ENCODE peak calls at places on chromosomes 11 and 22, in four cellular contexts. O is A549, Q is H1, B is heart left ventricle. T is an unnamed sample.
A peak's percentile ranks its signal among the peaks of the same experiment; 100 is the strongest.

GRCh38 chr11:122741613-122742012 is 86.1 kb downstream of the UBASH3B start:
- DNase-seq in O (no peak), Q (no peak), B (peak; percentile 41), T (peak; percentile 84)

GRCh38 chr22:28111501-28111900 is 192.4 kb upstream of the PITPNB start:
- DNase-seq in O (no peak), Q (no peak), B (no peak), T (no peak)

GRCh38 chr11:77557553-77557952 is 32.2 kb upstream of the AQP11 start:
- DNase-seq in O (peak; percentile 61), Q (peak; percentile 19), B (no peak), T (peak; percentile 52)

GRCh38 chr11:57160665-57161064 is 21.1 kb upstream of the LRRC55 start:
- DNase-seq in O (no peak), Q (no peak), B (no peak), T (no peak)

GRCh38 chr11:96061730-96062524 is 138.0 kb upstream of the MTMR2 start:
- DNase-seq in O (no peak), Q (no peak), B (no peak), T (no peak)

GRCh38 chr11:117328414-117329010 is 858 bp downstream of the CEP164 start:
- DNase-seq in O (no peak), Q (no peak), B (peak; percentile 49), T (peak; percentile 53)

GRCh38 chr22:23404689-23405365 is 175.3 kb downstream of the IGLL1 start:
- DNase-seq in O (no peak), Q (no peak), B (peak; percentile 47), T (no peak)

GRCh38 chr22:45083659-45084305 is 74.0 kb upstream of the PHF21B start:
- DNase-seq in O (peak; percentile 18), Q (no peak), B (no peak), T (no peak)

GRCh38 chr11:3121931-3122774 is 43.0 kb downstream of the OSBPL5 start:
- DNase-seq in O (no peak), Q (no peak), B (peak; percentile 20), T (no peak)

GRCh38 chr11:93822359-93822758 is 28.1 kb downstream of the VSTM5 start:
- DNase-seq in O (no peak), Q (no peak), B (no peak), T (no peak)

GRCh38 chr11:106281455-106282173 is 204.2 kb downstream of the AASDHPPT start:
- DNase-seq in O (peak; percentile 34), Q (no peak), B (no peak), T (no peak)

GRCh38 chr11:132231656-132232173 is 861.3 kb downstream of the NTM start:
- DNase-seq in O (no peak), Q (no peak), B (no peak), T (no peak)

GRCh38 chr22:30806391-30806861 is 111.8 kb downstream of the OSBP2 start:
- DNase-seq in O (peak; percentile 57), Q (no peak), B (no peak), T (peak; percentile 74)

GRCh38 chr22:24128631-24129601 is 52.4 kb upstream of the SUSD2 start:
- DNase-seq in O (no peak), Q (no peak), B (no peak), T (no peak)

GRCh38 chr22:24230911-24231656 is 13.8 kb downstream of the GGT5 start:
- DNase-seq in O (no peak), Q (peak; percentile 51), B (no peak), T (peak; percentile 46)

GRCh38 chr11:76783294-76783900 is at the start of gene TSKU:
- DNase-seq in O (peak; percentile 57), Q (no peak), B (no peak), T (no peak)

GRCh38 chr11:73521621-73522020 is 76.3 kb downstream of the FAM168A start:
- DNase-seq in O (peak; percentile 13), Q (no peak), B (no peak), T (peak; percentile 59)

GRCh38 chr22:44906248-44906936 is 103.4 kb downstream of the PHF21B start:
- DNase-seq in O (no peak), Q (no peak), B (no peak), T (no peak)

GRCh38 chr22:43118953-43119458 is 8.5 kb downstream of the BIK start:
- DNase-seq in O (no peak), Q (no peak), B (no peak), T (peak; percentile 53)

GRCh38 chr11:102831128-102831708 is 12.2 kb downstream of the MMP3 start:
- DNase-seq in O (peak; percentile 16), Q (no peak), B (peak; percentile 22), T (no peak)

GRCh38 chr11:112885744-112886706 is 75.2 kb upstream of the NCAM1 start:
- DNase-seq in O (no peak), Q (no peak), B (no peak), T (no peak)

GRCh38 chr22:23376256-23376655 is 195.9 kb downstream of the BCR start:
- DNase-seq in O (peak; percentile 41), Q (no peak), B (no peak), T (peak; percentile 61)

GRCh38 chr22:32444068-32444467 is 20.2 kb downstream of the BPIFC start:
- DNase-seq in O (peak; percentile 59), Q (no peak), B (no peak), T (peak; percentile 33)

GRCh38 chr11:89495951-89496350 is 4.8 kb upstream of the NOX4 start:
- DNase-seq in O (peak; percentile 37), Q (no peak), B (peak; percentile 21), T (no peak)

GRCh38 chr11:14974021-14974698 is 2.0 kb upstream of the CALCA start:
- DNase-seq in O (no peak), Q (no peak), B (no peak), T (no peak)

GRCh38 chr11:73623651-73624050 is 22.7 kb upstream of the PLEKHB1 start:
- DNase-seq in O (no peak), Q (no peak), B (no peak), T (peak; percentile 81)

GRCh38 chr11:11036185-11037161 is 178.6 kb upstream of the ZBED5 start:
- DNase-seq in O (peak; percentile 80), Q (peak; percentile 9), B (peak; percentile 39), T (peak; percentile 63)

GRCh38 chr11:119481667-119482400 is 58.9 kb upstream of the THY1 start:
- DNase-seq in O (no peak), Q (no peak), B (peak; percentile 21), T (no peak)

GRCh38 chr11:124194696-124195418 is 11.7 kb downstream of the OR10D3 start:
- DNase-seq in O (peak; percentile 54), Q (no peak), B (no peak), T (peak; percentile 74)

GRCh38 chr11:111688028-111688427 is 78.2 kb downstream of the PPP2R1B start:
- DNase-seq in O (no peak), Q (no peak), B (no peak), T (no peak)

GRCh38 chr11:64255135-64256128 is 4.1 kb downstream of the PLCB3 start:
- DNase-seq in O (no peak), Q (no peak), B (no peak), T (no peak)

GRCh38 chr11:64254326-64254725 is 3.0 kb downstream of the PLCB3 start:
- DNase-seq in O (no peak), Q (no peak), B (no peak), T (no peak)

GRCh38 chr11:64258356-64258755 is 7.0 kb downstream of the PLCB3 start:
- DNase-seq in O (no peak), Q (no peak), B (no peak), T (no peak)

GRCh38 chr11:64258946-64259532 is 7.7 kb downstream of the PLCB3 start:
- DNase-seq in O (no peak), Q (no peak), B (no peak), T (no peak)

GRCh38 chr11:64256300-64256699 is 5.0 kb downstream of the PLCB3 start:
- DNase-seq in O (no peak), Q (no peak), B (no peak), T (no peak)
- H3K4me3 ChIP-seq in O (no peak overlapping the region), Q (no peak overlapping the region), B (no peak overlapping the region), T (no peak overlapping the region)

GRCh38 chr22:29553391-29554224 is at the start of gene THOC5:
- DNase-seq in O (peak; percentile 95), Q (peak; percentile 70), B (peak; percentile 94), T (peak; percentile 97)
- TF ChIP-seq POLR2A in O (peak; percentile 66), Q (no peak), B (no peak), T (peak; percentile 53)

GRCh38 chr22:39658367-39658766 is 87.8 kb downstream of the CACNA1I start:
- DNase-seq in O (peak; percentile 29), Q (no peak), B (no peak), T (peak; percentile 43)
- H3K4me3 ChIP-seq in O (no peak overlapping the region), Q (no peak overlapping the region), B (no peak overlapping the region), T (no peak overlapping the region)

DNA sequence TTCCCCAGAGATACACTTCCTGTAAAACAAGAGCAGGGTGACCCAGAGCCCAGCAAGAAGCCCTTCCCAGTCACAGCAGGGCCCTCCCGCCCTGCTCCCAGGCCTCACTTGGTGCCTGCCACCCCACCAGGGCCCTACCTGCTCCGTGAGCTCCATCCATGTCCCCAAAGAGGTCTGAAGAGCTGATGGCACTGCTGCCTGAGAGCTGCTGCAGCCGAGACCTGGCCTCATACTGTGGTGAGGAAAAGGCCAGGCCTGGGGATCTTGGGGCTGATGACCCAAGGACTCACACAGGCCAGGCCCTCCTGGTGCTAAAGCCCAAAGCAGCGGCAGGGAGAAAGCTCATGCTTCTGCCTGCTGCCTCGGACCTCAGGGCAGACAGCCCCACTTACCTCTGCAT is 10.3 kb downstream of the ARFGAP2 start:
- DNase-seq in O (no peak), Q (no peak), B (no peak), T (no peak)
- TF ChIP-seq POLR2A in O (no peak), Q (no peak), B (no peak), T (no peak)

T was measured in NB4.